ENCODE peak calls at places on chromosomes 1 and 21, in ten cellular contexts. J, E, X, U, C, W, M, V, L and A are unnamed samples.

GRCh38 chr1:116230712-116231111 is 119.5 kb downstream of the MAB21L3 start:
- DNase-seq in X (no peak), C (no peak), M (no peak), E (no peak), U (no peak), L (no peak), J (no peak), W (no peak), V (no peak), A (no peak)

GRCh38 chr21:33402011-33402979 is 918 bp upstream of the IFNGR2 start:
- DNase-seq in C (peak; percentile 65), M (peak; percentile 84), X (peak; percentile 28), J (peak; percentile 46), L (peak; percentile 78), U (peak; percentile 67), V (peak; percentile 90), W (no peak), E (peak; percentile 81), A (peak; percentile 38)

GRCh38 chr1:32341186-32341757 is 5.2 kb upstream of the MARCKSL1 start:
- DNase-seq in E (no peak), U (no peak), V (no peak), C (no peak), J (peak; percentile 43), W (no peak), X (no peak), M (no peak), L (no peak), A (no peak)

GRCh38 chr21:26555554-26555953 is 17.5 kb downstream of the CYYR1 start:
- DNase-seq in U (no peak), V (no peak), M (no peak), J (no peak), L (no peak), X (no peak), W (no peak), C (no peak), E (no peak), A (no peak)

GRCh38 chr1:154759196-154759595 is 110.9 kb downstream of the KCNN3 start:
- DNase-seq in J (no peak), C (no peak), U (no peak), L (no peak), X (no peak), W (no peak), V (no peak), E (no peak), M (no peak), A (no peak)

GRCh38 chr21:16079830-16080229 is 350.0 kb downstream of the USP25 start:
- DNase-seq in E (peak; percentile 77), X (no peak), M (peak; percentile 76), J (no peak), V (no peak), C (no peak), U (no peak), W (no peak), L (peak; percentile 38), A (no peak)

GRCh38 chr1:79004916-79005315 is 1.6 kb downstream of the ADGRL4 start:
- DNase-seq in X (no peak), U (no peak), C (no peak), V (no peak), J (no peak), W (no peak), M (no peak), L (no peak), E (peak; percentile 15), A (no peak)

GRCh38 chr1:205324781-205325180 is 3.2 kb upstream of the NUAK2 start:
- DNase-seq in W (no peak), X (peak; percentile 30), J (no peak), M (no peak), E (no peak), U (no peak), V (no peak), C (no peak), L (peak; percentile 67), A (no peak)

GRCh38 chr1:56803561-56804156 is 15.5 kb downstream of the FYB2 start:
- DNase-seq in M (peak; percentile 53), U (peak; percentile 22), L (peak; percentile 48), W (peak; percentile 32), V (peak; percentile 27), C (peak; percentile 56), X (peak; percentile 62), E (peak; percentile 51), J (no peak), A (peak; percentile 64)

GRCh38 chr1:88773540-88774150 is 89.6 kb downstream of the PKN2 start:
- DNase-seq in E (peak; percentile 65), C (peak; percentile 26), V (peak; percentile 14), L (peak; percentile 56), U (no peak), J (no peak), W (no peak), X (peak; percentile 20), M (peak; percentile 87), A (no peak)

GRCh38 chr1:2643414-2644077 is 10.7 kb upstream of the MMEL1 start:
- DNase-seq in X (no peak), L (no peak), W (no peak), J (no peak), U (peak; percentile 22), E (no peak), C (no peak), M (no peak), V (no peak), A (no peak)

GRCh38 chr1:2641381-2642130 is 8.7 kb upstream of the MMEL1 start:
- DNase-seq in C (no peak), X (no peak), M (no peak), U (peak; percentile 24), E (no peak), V (no peak), J (no peak), W (no peak), L (peak; percentile 9), A (peak; percentile 23)

GRCh38 chr1:2642131-2642559 is 9.3 kb upstream of the MMEL1 start:
- DNase-seq in U (no peak), M (no peak), W (no peak), E (no peak), L (peak; percentile 9), J (no peak), V (no peak), C (no peak), X (no peak), A (no peak)

GRCh38 chr1:2644171-2644570 is 11.4 kb upstream of the MMEL1 start:
- DNase-seq in W (no peak), M (no peak), U (peak; percentile 20), X (no peak), L (no peak), V (no peak), E (no peak), J (no peak), C (no peak), A (peak; percentile 13)

GRCh38 chr1:2642560-2643413 is 10.0 kb upstream of the MMEL1 start:
- DNase-seq in X (peak; percentile 90), L (peak; percentile 95), E (peak; percentile 96), M (peak; percentile 84), V (peak; percentile 90), U (peak; percentile 91), W (peak; percentile 100), C (peak; percentile 94), J (peak; percentile 94), A (peak; percentile 96)
- TF ChIP-seq CTCF in X (no peak), L (peak; percentile 9), E (no peak), M (no peak), V (no peak), U (no peak), W (peak; percentile 8), C (no peak), J (no peak), A (no peak)

DNA sequence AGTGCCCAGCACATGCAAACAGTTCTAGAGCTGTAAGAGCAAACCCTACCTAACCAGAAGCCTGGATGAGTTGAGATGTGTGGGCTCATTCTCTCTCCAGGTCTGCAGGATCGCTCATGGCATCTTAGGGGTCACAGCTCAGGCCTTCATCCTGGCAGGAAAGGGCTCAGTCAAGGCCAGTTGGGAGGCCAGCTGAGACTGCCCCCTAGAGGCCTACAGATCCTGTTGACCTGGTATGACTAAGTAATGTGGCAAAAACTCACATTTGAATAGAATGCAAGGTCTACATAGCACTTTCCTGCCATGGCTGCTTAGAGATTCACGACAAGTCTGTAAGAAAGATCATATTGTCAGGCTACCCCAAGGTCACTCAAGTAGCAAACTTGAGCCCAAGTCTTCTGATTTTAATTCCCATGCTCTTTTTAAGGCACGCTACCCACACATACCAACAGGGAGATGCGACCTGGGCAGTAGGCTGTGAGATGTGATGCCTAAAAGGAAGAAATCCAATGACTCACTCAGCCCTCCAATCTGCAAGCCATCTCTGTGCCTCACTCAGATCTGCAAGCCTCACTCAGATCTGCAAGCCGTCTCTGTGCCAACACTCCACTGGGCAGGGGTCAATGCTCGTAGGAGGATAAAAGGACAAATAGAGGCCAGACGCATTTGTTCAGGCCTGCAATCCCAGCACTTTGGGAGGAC is 5.1 kb upstream of the CAPN8 start:
- DNase-seq in U (peak; percentile 37), L (peak; percentile 44), E (peak; percentile 78), J (no peak), W (peak; percentile 67), X (peak; percentile 36), M (peak; percentile 63), V (peak; percentile 56), C (peak; percentile 50), A (peak; percentile 48)
- TF ChIP-seq CTCF in U (peak; percentile 61), L (peak; percentile 39), E (peak; percentile 44), J (no peak), W (peak; percentile 85), X (peak; percentile 24), M (peak; percentile 53), V (peak; percentile 61), C (peak; percentile 51), A (peak; percentile 64)

DNA sequence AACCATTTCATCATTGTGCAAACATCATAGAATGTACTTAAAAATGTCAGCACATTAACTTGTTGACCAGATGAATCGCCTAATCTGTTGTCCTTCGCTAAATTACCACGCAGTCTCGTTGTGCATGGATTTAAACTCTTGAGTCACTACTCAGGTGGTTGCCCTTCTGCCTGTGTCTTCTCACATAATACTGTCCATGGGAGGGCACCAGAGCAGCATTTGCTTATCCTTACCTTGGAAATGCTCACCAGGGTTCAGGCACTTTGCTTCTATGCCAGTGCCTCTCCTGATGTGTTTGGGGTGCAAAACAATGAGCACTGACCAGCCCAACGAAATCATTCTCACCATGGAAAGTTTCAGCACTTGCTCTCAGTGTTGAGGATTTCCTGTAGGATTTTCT is 559.9 kb downstream of the RWDD3 start:
- DNase-seq in W (no peak), J (no peak), U (no peak), L (peak; percentile 11), C (no peak), M (peak; percentile 45), V (peak; percentile 22), X (peak; percentile 19), E (peak; percentile 8), A (peak; percentile 13)
- TF ChIP-seq CTCF in W (no peak), J (no peak), U (no peak), L (peak; percentile 30), C (no peak), M (peak; percentile 15), V (no peak), X (no peak), E (no peak), A (no peak)

DNA sequence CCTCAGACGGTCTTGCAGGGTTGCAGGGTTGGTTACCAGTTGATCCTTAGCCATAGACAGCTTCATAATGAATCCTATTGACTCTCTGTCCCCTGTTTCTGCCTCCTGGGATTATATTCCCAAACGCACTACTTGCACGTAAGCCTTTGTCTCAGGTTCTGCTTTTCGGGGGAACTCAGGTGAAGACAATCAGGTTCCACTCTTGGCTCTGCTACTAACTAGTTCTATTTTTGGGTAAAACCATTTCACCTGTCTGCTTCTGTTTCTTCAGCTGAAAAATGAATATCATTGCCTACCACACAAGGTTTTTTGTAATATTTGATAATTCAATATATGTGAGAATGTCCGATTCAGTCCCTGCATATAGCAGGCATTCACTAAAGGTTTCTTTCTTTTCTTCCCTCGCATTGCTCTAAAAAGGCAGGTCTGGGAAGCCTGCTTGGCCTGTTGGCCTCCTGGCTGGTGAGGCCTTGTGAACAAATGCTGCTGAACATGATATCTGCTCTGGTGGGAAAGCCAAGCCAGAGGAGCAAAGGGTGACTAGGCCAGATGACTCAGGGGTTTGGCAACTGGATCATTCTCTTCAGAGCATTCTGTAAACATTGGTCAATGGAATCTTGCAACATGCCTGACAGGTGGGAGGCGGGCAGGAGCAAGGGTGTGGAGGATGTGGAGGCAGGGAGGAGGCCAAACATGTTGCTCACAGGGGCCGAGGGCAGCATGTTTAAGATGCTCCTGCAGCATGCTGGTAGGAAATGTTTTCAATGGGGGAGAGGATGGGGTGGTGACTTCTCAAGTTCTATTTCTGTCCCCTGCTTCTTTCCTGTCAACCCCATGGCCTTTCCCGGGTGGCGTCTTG is 23.8 kb downstream of the IER5 start:
- DNase-seq in X (peak; percentile 92), E (peak; percentile 99), W (peak; percentile 70), J (peak; percentile 82), V (peak; percentile 92), L (peak; percentile 86), C (peak; percentile 77), M (peak; percentile 100), U (peak; percentile 80), A (no peak)
- TF ChIP-seq CTCF in X (no peak), E (no peak), W (no peak), J (no peak), V (no peak), L (no peak), C (no peak), M (no peak), U (no peak), A (no peak)